ENCODE peak calls at places on chromosome 20, in nine cellular contexts. V is activated T-cell treated with anti-CD3 and anti-CD28 coated beads, Interleukin-2, amount 50 U/mL, for 72 hours; R is neural progenitor cell; Z is brain microvascular endothelial cell; K is left ventricle myocardium inferior; X is Calu3; G is ureter; J is NCI-H1105; L is left lung. S is an unnamed sample.

GRCh38 chr20:62368629-62369507 is 1.8 kb upstream of the LAMA5 start:
- DNase-seq in V (no peak), R (peak), Z (no peak), K (no peak), X (peak), G (no peak), J (no peak), L (no peak), S (no peak)

GRCh38 chr20:45987108-45987780 is 15.2 kb upstream of the ZNF335 start:
- DNase-seq in V (peak), R (peak), Z (peak), K (peak), X (peak), G (no peak), J (peak), L (peak), S (peak)

GRCh38 chr20:58586565-58587093 is 64.5 kb upstream of the STX16 start:
- DNase-seq in V (no peak), R (no peak), Z (no peak), K (no peak), X (no peak), G (no peak), J (no peak), L (no peak), S (no peak)

GRCh38 chr20:18288748-18289705 is 700 bp downstream of the ZNF133 start:
- DNase-seq in V (peak), R (peak), Z (peak), K (no peak), X (no peak), G (no peak), J (peak), L (peak), S (no peak)

GRCh38 chr20:39775110-39775509 is 813.0 kb downstream of the DHX35 start:
- DNase-seq in V (no peak), R (no peak), Z (peak), K (peak), X (no peak), G (peak), J (no peak), L (peak), S (no peak)

GRCh38 chr20:35992713-35993335 is 24.4 kb downstream of the CNBD2 start:
- DNase-seq in V (peak), R (peak), Z (peak), K (no peak), X (peak), G (peak), J (peak), L (no peak), S (no peak)

GRCh38 chr20:48831702-48832422 is 4.1 kb upstream of the PREX1 start:
- DNase-seq in V (no peak), R (peak), Z (no peak), K (peak), X (peak), G (peak), J (no peak), L (peak), S (no peak)

GRCh38 chr20:31570735-31571617 is 34.1 kb upstream of the ID1 start:
- DNase-seq in V (no peak), R (no peak), Z (no peak), K (no peak), X (peak), G (no peak), J (no peak), L (no peak), S (no peak)

GRCh38 chr20:37327748-37328147 is 18.2 kb upstream of the SRC start:
- DNase-seq in V (no peak), R (no peak), Z (no peak), K (peak), X (no peak), G (peak), J (no peak), L (peak), S (no peak)

S was measured in type B pancreatic cell.